ENCODE peak calls at places on chromosome 20, in four cellular contexts. I is NB4, R is body of pancreas, S is left ventricle myocardium inferior. X is an unnamed sample.

GRCh38 chr20:47672166-47672565 is 113.1 kb downstream of the SULF2 start:
- DNase-seq in I (no peak), R (no peak), S (no peak), X (no peak)

GRCh38 chr20:61773081-61773631 is 292.5 kb downstream of the TAF4 start:
- DNase-seq in S (no peak), I (no peak), R (no peak), X (no peak)

GRCh38 chr20:19275630-19276071 is 63.2 kb downstream of the SLC24A3 start:
- DNase-seq in I (no peak), R (peak), S (peak), X (peak)

GRCh38 chr20:10419550-10420133 is 14.4 kb downstream of the MKKS start:
- DNase-seq in R (no peak), S (no peak), I (no peak), X (peak)

GRCh38 chr20:53869466-53870258 is 200.7 kb downstream of the BCAS1 start:
- DNase-seq in S (no peak), I (peak), R (peak), X (peak)

GRCh38 chr20:36744764-36745191 is 1.1 kb downstream of the NDRG3 start:
- DNase-seq in R (peak), I (no peak), S (peak), X (peak)

GRCh38 chr20:59781236-59781635 is 152.2 kb downstream of the SYCP2 start:
- DNase-seq in R (no peak), S (no peak), I (no peak), X (no peak)

GRCh38 chr20:62878244-62879030 is 16.8 kb upstream of the TCFL5 start:
- DNase-seq in I (no peak), S (no peak), R (no peak), X (no peak)

GRCh38 chr20:36030143-36030542 is 61.8 kb downstream of the CNBD2 start:
- DNase-seq in R (peak), I (no peak), S (peak), X (peak)

GRCh38 chr20:61533231-61533631 is 281.2 kb downstream of the CDH4 start:
- DNase-seq in R (no peak), S (no peak), I (no peak), X (no peak)

GRCh38 chr20:45306431-45306982 is at the start of gene RBPJL:
- DNase-seq in S (no peak), I (peak), R (peak), X (no peak)

GRCh38 chr20:49306903-49307336 is 29.1 kb upstream of the ZNFX1 start:
- DNase-seq in I (no peak), S (no peak), R (no peak), X (no peak)

GRCh38 chr20:58471161-58471834 is 43.9 kb downstream of the APCDD1L start:
- DNase-seq in S (peak), I (no peak), R (no peak), X (peak)

GRCh38 chr20:21607971-21608735 is 94.3 kb upstream of the NKX2-2 start:
- DNase-seq in R (peak), I (no peak), S (peak), X (no peak)

GRCh38 chr20:35595456-35595855 is 20.2 kb upstream of the SPAG4 start:
- DNase-seq in I (no peak), S (no peak), R (no peak), X (no peak)

GRCh38 chr20:48619126-48620101 is 208.4 kb downstream of the PREX1 start:
- DNase-seq in S (peak), I (no peak), R (peak), X (no peak)

GRCh38 chr20:23436681-23437080 is 2.8 kb upstream of the CSTL1 start:
- DNase-seq in R (no peak), S (no peak), I (no peak), X (peak)

GRCh38 chr20:23298926-23299672 is 51.5 kb upstream of the NXT1 start:
- DNase-seq in R (no peak), I (peak), S (no peak), X (no peak)

DNA sequence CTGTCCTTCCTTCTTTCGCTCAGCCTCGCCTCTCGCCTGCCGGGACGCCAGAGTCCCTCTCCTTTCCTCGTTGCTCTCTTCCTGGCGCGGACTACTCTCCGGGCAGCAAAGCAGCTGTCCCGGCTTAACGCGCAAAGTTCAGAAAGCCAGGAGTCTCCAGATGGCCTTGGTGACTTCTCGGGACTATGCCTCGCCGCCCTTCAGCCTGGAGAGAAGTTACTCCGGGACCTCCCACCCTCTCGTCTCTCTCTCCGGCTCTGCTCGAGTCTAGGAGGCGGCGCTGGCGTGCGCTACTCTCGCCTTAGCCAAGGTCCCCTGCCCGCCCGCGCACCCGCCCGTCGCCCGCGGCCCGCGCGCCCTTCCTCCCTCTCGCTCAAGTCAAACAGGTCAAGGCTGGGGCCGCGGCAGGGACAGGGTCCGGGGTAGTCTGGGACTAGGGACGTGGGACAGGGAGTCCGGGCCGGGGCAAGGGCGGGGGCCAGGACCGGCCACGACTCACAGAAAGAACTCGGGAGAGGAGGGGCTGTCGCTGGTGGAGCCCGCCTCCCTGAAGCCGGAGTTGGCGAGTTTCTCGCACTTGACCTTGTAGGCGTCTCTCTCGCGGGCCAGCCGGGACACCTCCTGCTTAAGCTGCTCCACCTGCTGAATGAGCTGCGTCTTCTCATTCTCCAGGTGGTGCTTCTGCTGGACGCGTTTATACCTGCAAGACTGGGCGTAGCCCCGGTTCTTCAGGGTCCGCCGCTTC is 1.5 kb downstream of the MAFB start:
- DNase-seq in R (peak), S (peak), I (no peak), X (peak)
- H3K4me3 ChIP-seq in R (peak), S (peak), I (peak), X (peak)

DNA sequence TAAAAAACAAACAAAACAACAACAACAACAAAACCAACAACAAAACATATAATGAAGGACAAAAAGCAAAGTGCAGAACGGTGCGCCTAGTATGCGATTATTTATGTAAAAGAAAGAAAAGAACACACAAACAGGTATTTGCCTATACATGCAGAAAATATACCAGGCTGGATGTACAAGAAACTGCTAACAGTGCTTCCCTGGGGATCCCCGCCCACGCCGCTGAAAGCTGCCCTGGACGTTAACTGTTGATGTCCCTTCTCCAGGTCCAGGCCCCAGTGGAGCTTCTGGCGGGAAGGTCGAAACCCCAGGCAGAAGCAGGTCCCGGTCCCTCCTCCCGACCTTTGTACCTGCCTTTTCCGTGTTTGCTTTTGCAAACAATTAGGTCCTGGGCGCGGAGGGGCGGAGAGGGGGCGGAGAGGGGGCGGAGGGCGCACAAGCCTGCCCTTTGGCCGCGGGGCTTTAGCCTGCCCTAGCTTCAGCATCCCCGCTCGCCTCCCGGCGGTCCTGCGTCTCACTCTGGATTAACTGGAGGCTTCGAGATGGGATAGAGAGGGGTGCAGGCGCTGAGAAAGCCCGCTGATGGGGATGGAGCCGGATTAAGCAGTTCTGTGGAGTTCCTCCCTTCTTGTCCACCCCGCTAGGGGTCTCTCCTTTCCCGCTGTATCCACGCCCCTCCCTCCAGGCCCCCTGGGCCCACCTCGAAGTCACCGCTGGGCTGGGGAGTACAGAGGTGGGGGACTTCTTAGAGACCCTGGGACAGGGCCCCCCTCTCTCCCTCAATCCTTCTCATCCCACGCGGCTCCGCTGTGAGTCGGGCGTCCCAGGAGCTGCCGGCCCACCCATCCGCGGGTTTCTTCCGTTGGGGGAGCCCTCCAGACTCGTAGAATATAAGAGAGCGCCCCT is 8.2 kb upstream of the AHCY start:
- DNase-seq in S (no peak), I (no peak), R (peak), X (no peak)
- H3K4me3 ChIP-seq in S (peak), I (no peak), R (no peak), X (no peak)

DNA sequence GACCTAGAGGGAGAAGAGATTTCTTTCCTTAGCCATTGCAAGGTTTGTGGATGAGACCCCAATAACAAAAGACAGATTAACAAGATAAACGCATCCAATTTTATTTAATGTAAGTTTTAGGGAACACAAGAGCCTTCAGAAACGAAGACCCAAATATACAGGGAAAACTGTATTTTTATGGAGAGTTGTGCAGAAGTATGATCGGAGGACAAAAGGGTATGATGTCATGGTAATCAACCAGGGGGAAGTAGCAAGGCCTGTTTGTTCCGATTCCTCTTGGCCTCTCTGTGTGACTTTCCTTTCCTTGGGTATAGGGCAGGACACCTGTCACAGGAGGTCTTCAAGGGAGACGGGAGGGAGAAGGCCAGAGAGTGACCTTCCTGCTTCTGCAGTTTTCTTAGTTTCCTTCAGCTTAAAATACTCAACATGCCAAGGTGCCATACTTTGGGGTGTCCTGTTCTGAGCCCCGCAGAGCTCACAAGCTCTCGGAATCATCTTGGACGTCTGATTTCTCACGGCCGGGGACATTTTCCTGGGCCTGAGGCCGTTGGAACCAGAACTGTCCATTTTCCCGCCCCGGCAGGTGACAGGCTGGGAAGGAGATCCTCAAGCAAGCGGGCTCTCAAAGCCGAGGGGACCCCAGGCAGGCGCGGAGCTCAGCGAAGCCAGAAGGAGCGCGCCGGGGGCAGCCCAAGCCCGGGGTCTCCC is 21.7 kb downstream of the TMC2 start:
- DNase-seq in R (no peak), S (no peak), I (no peak), X (no peak)
- H3K4me3 ChIP-seq in R (no peak), S (peak), I (no peak), X (no peak)

DNA sequence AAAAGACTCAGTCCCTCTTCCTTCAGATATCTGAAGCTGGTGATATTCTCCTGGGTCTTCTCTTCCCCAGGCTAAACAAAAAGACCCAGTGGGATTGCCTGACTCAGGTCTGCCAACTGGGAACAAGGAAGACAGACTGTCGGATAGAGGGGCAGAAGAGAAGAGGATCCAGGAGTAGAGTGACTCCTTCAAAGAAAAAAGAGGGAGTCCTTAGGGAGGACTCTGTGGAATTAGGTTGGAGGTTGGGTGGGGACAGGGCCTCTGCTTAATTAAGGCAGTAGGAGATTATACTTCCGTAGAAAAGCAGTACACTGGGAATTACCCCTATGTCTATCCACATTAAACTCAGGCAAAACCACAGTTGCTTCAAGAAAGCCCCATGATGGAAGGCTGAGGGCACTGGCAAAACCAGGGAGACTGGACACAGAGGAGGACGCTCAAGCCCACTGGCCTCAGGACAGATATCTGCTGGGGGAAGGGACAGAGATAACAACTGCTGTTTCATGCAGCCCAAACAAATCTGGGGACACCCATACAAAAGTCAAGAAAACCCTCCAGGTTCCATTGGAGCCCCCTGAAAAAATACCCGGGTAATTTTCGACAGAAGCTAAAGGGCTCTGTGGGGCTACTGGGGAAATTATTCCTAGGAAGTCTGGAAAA is 5.7 kb downstream of the BCL2L1 start:
- DNase-seq in S (no peak), R (no peak), I (no peak), X (no peak)
- H3K4me3 ChIP-seq in S (peak), R (no peak), I (no peak), X (no peak)

X was measured in fibroblast of pulmonary artery.